ENCODE peak calls at places on chromosomes 11 and 22, in eight cellular contexts. T is fibroblast of pulmonary artery; Z is effector memory CD8-positive, alpha-beta T cell; V is gastrocnemius medialis; Y is CD8-positive, alpha-beta T cell; B is H1; K is amniotic epithelial cell; M is activated T-cell treated with anti-CD3 and anti-CD28 coated beads, Interleukin-2, amount 50 U/mL, for 72 hours. L is an unnamed sample.

GRCh38 chr11:64690235-64690634 is 32.8 kb downstream of the NRXN2 start:
- DNase-seq in T (no peak), Z (no peak), V (no peak), Y (no peak), B (no peak), K (no peak), M (no peak), L (no peak)

GRCh38 chr11:5242933-5243844 is 6.5 kb downstream of the HBG1 start:
- DNase-seq in T (no peak), Z (no peak), V (no peak), Y (no peak), B (no peak), K (peak), M (no peak), L (no peak)

GRCh38 chr11:134888821-134889220 is 476.8 kb upstream of the B3GAT1 start:
- DNase-seq in T (no peak), Z (no peak), V (no peak), Y (no peak), B (no peak), K (no peak), M (no peak), L (no peak)

GRCh38 chr11:132058211-132058772 is 687.9 kb downstream of the NTM start:
- DNase-seq in T (peak), Z (no peak), V (no peak), Y (no peak), B (no peak), K (peak), M (no peak), L (peak)

GRCh38 chr22:19626042-19626560 is 88.2 kb upstream of the SEPTIN5 start:
- DNase-seq in T (no peak), Z (no peak), V (no peak), Y (no peak), B (no peak), K (no peak), M (no peak), L (no peak)

GRCh38 chr22:19843857-19844422 is 10.7 kb downstream of the GNB1L start:
- DNase-seq in T (no peak), Z (no peak), V (no peak), Y (no peak), B (peak), K (no peak), M (no peak), L (peak)

GRCh38 chr11:73950869-73951710 is at the start of gene DNAJB13:
- DNase-seq in T (peak), Z (no peak), V (no peak), Y (no peak), B (peak), K (peak), M (no peak), L (peak)

GRCh38 chr11:26946209-26946828 is 47.6 kb upstream of the FIBIN start:
- DNase-seq in T (peak), Z (no peak), V (no peak), Y (no peak), B (no peak), K (peak), M (no peak), L (no peak)

GRCh38 chr22:36334838-36335603 is 52.7 kb downstream of the MYH9 start:
- DNase-seq in T (peak), Z (no peak), V (no peak), Y (peak), B (no peak), K (peak), M (no peak), L (peak)

GRCh38 chr22:36343720-36344105 is 44.1 kb downstream of the MYH9 start:
- DNase-seq in T (no peak), Z (no peak), V (no peak), Y (no peak), B (no peak), K (no peak), M (no peak), L (no peak)

GRCh38 chr11:131165036-131165435 is 205.4 kb upstream of the NTM start:
- DNase-seq in T (no peak), Z (no peak), V (no peak), Y (no peak), B (no peak), K (no peak), M (no peak), L (no peak)

GRCh38 chr11:130462101-130462885 is 13.8 kb downstream of the ADAMTS15 start:
- DNase-seq in T (no peak), Z (no peak), V (no peak), Y (no peak), B (no peak), K (no peak), M (no peak), L (peak)

GRCh38 chr22:39230261-39231196 is 14.3 kb downstream of the PDGFB start:
- DNase-seq in T (no peak), Z (no peak), V (no peak), Y (no peak), B (peak), K (peak), M (no peak), L (peak)

GRCh38 chr22:27206001-27206746 is 548.8 kb downstream of the MIAT start:
- DNase-seq in T (peak), Z (no peak), V (no peak), Y (no peak), B (no peak), K (peak), M (no peak), L (no peak)

GRCh38 chr11:28981331-28981865 is 873.2 kb downstream of the METTL15 start:
- DNase-seq in T (peak), Z (no peak), V (no peak), Y (no peak), B (no peak), K (no peak), M (no peak), L (no peak)

GRCh38 chr11:78840623-78841022 is 266.0 kb upstream of the NARS2 start:
- DNase-seq in T (peak), Z (no peak), V (no peak), Y (no peak), B (no peak), K (peak), M (no peak), L (no peak)

GRCh38 chr11:5696210-5696609 is 6.6 kb downstream of the TRIM22 start:
- DNase-seq in T (no peak), Z (no peak), V (no peak), Y (no peak), B (no peak), K (peak), M (no peak), L (no peak)

GRCh38 chr11:11987503-11988022 is 20.9 kb downstream of the DKK3 start:
- DNase-seq in T (peak), Z (no peak), V (no peak), Y (no peak), B (no peak), K (peak), M (no peak), L (no peak)

GRCh38 chr11:34269694-34270245 is 88.0 kb downstream of the ABTB2 start:
- DNase-seq in T (no peak), Z (no peak), V (no peak), Y (no peak), B (no peak), K (no peak), M (no peak), L (no peak)

GRCh38 chr11:10856689-10857603 is 907 bp downstream of the ZBED5 start:
- DNase-seq in T (peak), Z (no peak), V (peak), Y (no peak), B (no peak), K (peak), M (peak), L (peak)

GRCh38 chr11:91231226-91231625 is 993.4 kb upstream of the FAT3 start:
- DNase-seq in T (no peak), Z (no peak), V (no peak), Y (no peak), B (no peak), K (peak), M (no peak), L (no peak)

GRCh38 chr22:37239336-37240239 is 4.5 kb downstream of the RAC2 start:
- DNase-seq in T (no peak), Z (no peak), V (no peak), Y (peak), B (no peak), K (no peak), M (no peak), L (peak)

GRCh38 chr11:126963603-126964353 is 36.8 kb downstream of the KIRREL3 start:
- DNase-seq in T (no peak), Z (no peak), V (no peak), Y (no peak), B (no peak), K (no peak), M (no peak), L (no peak)

GRCh38 chr22:43148581-43148980 is 2.8 kb upstream of the TSPO start:
- DNase-seq in T (no peak), Z (no peak), V (no peak), Y (no peak), B (no peak), K (no peak), M (peak), L (no peak)

GRCh38 chr11:70153133-70153727 is 49.9 kb upstream of the FADD start:
- DNase-seq in T (no peak), Z (no peak), V (no peak), Y (no peak), B (no peak), K (no peak), M (no peak), L (no peak)

GRCh38 chr22:46754110-46754799 is 8.2 kb upstream of the TBC1D22A start:
- DNase-seq in T (peak), Z (no peak), V (peak), Y (no peak), B (no peak), K (peak), M (peak), L (no peak)

GRCh38 chr11:44622721-44623258 is 57.3 kb downstream of the CD82 start:
- DNase-seq in T (no peak), Z (no peak), V (no peak), Y (peak), B (peak), K (no peak), M (no peak), L (peak)

GRCh38 chr22:47111626-47112373 is 349.4 kb downstream of the TBC1D22A start:
- DNase-seq in T (no peak), Z (no peak), V (no peak), Y (no peak), B (no peak), K (no peak), M (no peak), L (peak)

GRCh38 chr22:25777870-25778269 is 35.9 kb downstream of the MYO18B start:
- DNase-seq in T (peak), Z (no peak), V (no peak), Y (no peak), B (no peak), K (peak), M (no peak), L (peak)

GRCh38 chr11:85783758-85784157 is 27.2 kb downstream of the SYTL2 start:
- DNase-seq in T (peak), Z (no peak), V (no peak), Y (no peak), B (no peak), K (peak), M (no peak), L (no peak)

GRCh38 chr11:8989411-8989810 is 14.4 kb downstream of the NRIP3 start:
- DNase-seq in T (peak), Z (no peak), V (no peak), Y (no peak), B (no peak), K (peak), M (no peak), L (peak)

GRCh38 chr11:117875397-117876048 is 935 bp downstream of the FXYD6 start:
- DNase-seq in T (no peak), Z (peak), V (no peak), Y (peak), B (peak), K (no peak), M (peak), L (peak)

GRCh38 chr22:23226497-23226850 is 46.2 kb downstream of the BCR start:
- DNase-seq in T (peak), Z (no peak), V (no peak), Y (no peak), B (no peak), K (no peak), M (no peak), L (no peak)

GRCh38 chr11:65425971-65426838 is 3.6 kb downstream of the NEAT1 start:
- DNase-seq in T (peak), Z (no peak), V (no peak), Y (no peak), B (no peak), K (peak), M (peak), L (no peak)

GRCh38 chr11:121578216-121579063 is 125.7 kb upstream of the SORL1-AS1 start:
- DNase-seq in T (peak), Z (no peak), V (no peak), Y (no peak), B (no peak), K (peak), M (no peak), L (no peak)

GRCh38 chr11:130726234-130726559 is 190.1 kb downstream of the SNX19 start:
- DNase-seq in T (peak), Z (no peak), V (peak), Y (no peak), B (no peak), K (peak), M (no peak), L (no peak)

GRCh38 chr11:58513747-58514367 is 6.0 kb upstream of the OR5B21 start:
- DNase-seq in T (peak), Z (no peak), V (no peak), Y (no peak), B (peak), K (peak), M (no peak), L (peak)

GRCh38 chr11:68432874-68433273 is 27.7 kb upstream of the PPP6R3 start:
- DNase-seq in T (no peak), Z (no peak), V (no peak), Y (no peak), B (no peak), K (no peak), M (no peak), L (peak)

GRCh38 chr11:5071815-5072214 is 2.4 kb downstream of the OR52E1 start:
- DNase-seq in T (no peak), Z (no peak), V (no peak), Y (no peak), B (no peak), K (no peak), M (no peak), L (no peak)